ENCODE peak calls at places on chromosome 7, in four cellular contexts. C is adrenal gland, Z is germinal center, T is HFF-Myc. B is an unnamed sample.
A peak's percentile ranks its signal among the peaks of the same experiment; 100 is the strongest.

GRCh38 chr7:26284995-26285632 is 6.5 kb upstream of the SNX10 start:
- DNase-seq in C (no peak), Z (no peak), T (no peak), B (no peak)

GRCh38 chr7:4683884-4684565 is 1.9 kb downstream of the FOXK1 start:
- DNase-seq in C (peak; percentile 88), Z (peak; percentile 56), T (no peak), B (peak; percentile 60)

GRCh38 chr7:77199008-77199966 is at the start of gene FGL2:
- DNase-seq in C (peak; percentile 48), Z (peak; percentile 22), T (no peak), B (peak; percentile 1)

GRCh38 chr7:142231716-142232115 is 26.1 kb downstream of the PRSS58 start:
- DNase-seq in C (no peak), Z (no peak), T (no peak), B (no peak)

GRCh38 chr7:129825005-129825553 is 127.7 kb downstream of the UBE2H start:
- DNase-seq in C (peak; percentile 65), Z (peak; percentile 53), T (no peak), B (peak; percentile 35)

GRCh38 chr7:106069471-106070200 is 42.5 kb downstream of the SYPL1 start:
- DNase-seq in C (no peak), Z (no peak), T (no peak), B (no peak)

GRCh38 chr7:93873998-93874574 is 16.5 kb downstream of the TFPI2 start:
- DNase-seq in C (no peak), Z (no peak), T (no peak), B (no peak)

GRCh38 chr7:112149734-112150133 is 56.5 kb downstream of the DOCK4 start:
- DNase-seq in C (no peak), Z (no peak), T (no peak), B (no peak)

GRCh38 chr7:141975806-141976523 is 2.4 kb upstream of the TAS2R38 start:
- DNase-seq in C (peak; percentile 45), Z (peak; percentile 72), T (peak; percentile 2), B (peak; percentile 13)

GRCh38 chr7:149355390-149356048 is 93.5 kb downstream of the ZNF783 start:
- DNase-seq in C (no peak), Z (no peak), T (no peak), B (peak; percentile 24)

GRCh38 chr7:7693881-7694280 is 24.5 kb downstream of the RPA3 start:
- DNase-seq in C (no peak), Z (no peak), T (peak; percentile 26), B (peak; percentile 85)

GRCh38 chr7:22064816-22065215 is 119.1 kb upstream of the CDCA7L start:
- DNase-seq in C (no peak), Z (no peak), T (no peak), B (no peak)

GRCh38 chr7:36286241-36286640 is 103.4 kb upstream of the ANLN start:
- DNase-seq in C (no peak), Z (peak; percentile 24), T (no peak), B (no peak)

GRCh38 chr7:134891262-134892001 is 94.9 kb upstream of the AGBL3 start:
- DNase-seq in C (peak; percentile 94), Z (no peak), T (peak; percentile 94), B (peak; percentile 84)

GRCh38 chr7:106127984-106128780 is 16.1 kb upstream of the SYPL1 start:
- DNase-seq in C (no peak), Z (no peak), T (no peak), B (peak; percentile 28)

GRCh38 chr7:64308019-64308275 is 5.8 kb upstream of the ZNF736 start:
- DNase-seq in C (no peak), Z (no peak), T (no peak), B (no peak)

GRCh38 chr7:108322899-108323298 is 133.3 kb downstream of the NRCAM start:
- DNase-seq in C (no peak), Z (no peak), T (no peak), B (no peak)

GRCh38 chr7:143256325-143256724 is 6.9 kb upstream of the GSTK1 start:
- DNase-seq in C (no peak), Z (no peak), T (no peak), B (no peak)

GRCh38 chr7:54995631-54996340 is 23.0 kb upstream of the EGFR start:
- DNase-seq in C (no peak), Z (no peak), T (peak; percentile 32), B (peak; percentile 77)

GRCh38 chr7:2934211-2934731 is 90.2 kb upstream of the GNA12 start:
- DNase-seq in C (no peak), Z (no peak), T (no peak), B (peak; percentile 44)

GRCh38 chr7:158532093-158532627 is 55.5 kb downstream of the PTPRN2 start:
- DNase-seq in C (no peak), Z (no peak), T (no peak), B (no peak)

B was measured in HFFc6.